ENCODE peak calls at places on chromosomes 16 and 17, in seven cellular contexts. Y, W, J, T, E, S and Q are unnamed samples.

GRCh38 chr16:63302841-63303240 is 1266.6 kb upstream of the CDH8 start:
- DNase-seq in W (no peak), T (no peak), S (no peak), E (no peak), J (no peak), Y (no peak), Q (no peak)

GRCh38 chr16:73385701-73386100 is 337.8 kb upstream of the ZFHX3 start:
- DNase-seq in E (no peak), J (no peak), S (no peak), T (no peak), Y (no peak), W (no peak), Q (no peak)

GRCh38 chr16:66717112-66717675 is 20.7 kb upstream of the CMTM4 start:
- DNase-seq in Y (peak), S (no peak), W (no peak), J (no peak), E (no peak), T (no peak), Q (peak)

GRCh38 chr16:86584071-86584685 is 5.8 kb downstream of the FOXL1 start:
- DNase-seq in Y (no peak), T (no peak), E (no peak), W (no peak), S (no peak), J (no peak), Q (no peak)

GRCh38 chr17:29711588-29712385 is 89.1 kb upstream of the CORO6 start:
- DNase-seq in Y (no peak), T (no peak), J (no peak), E (no peak), S (no peak), W (no peak), Q (no peak)

GRCh38 chr16:66954097-66954659 is 6.9 kb upstream of the CES3 start:
- DNase-seq in S (peak), T (peak), W (peak), E (no peak), J (peak), Y (peak), Q (peak)

GRCh38 chr16:75931043-75931442 is 204.8 kb upstream of the CPHXL start:
- DNase-seq in W (no peak), S (peak), Y (no peak), J (peak), E (no peak), T (no peak), Q (no peak)

GRCh38 chr17:39235555-39236221 is 9.9 kb upstream of the STAC2 start:
- DNase-seq in J (peak), S (peak), W (peak), T (peak), Y (peak), E (peak), Q (peak)

GRCh38 chr17:9006175-9006767 is 15.0 kb upstream of the NTN1 start:
- DNase-seq in Y (no peak), E (no peak), W (no peak), J (no peak), S (no peak), T (no peak), Q (no peak)

GRCh38 chr16:27273330-27273669 is 4.7 kb upstream of the NSMCE1 start:
- DNase-seq in S (no peak), J (no peak), E (no peak), T (no peak), W (no peak), Y (no peak), Q (no peak)

GRCh38 chr17:62707425-62707739 is 79.9 kb downstream of the MRC2 start:
- DNase-seq in E (no peak), T (no peak), J (no peak), Y (no peak), W (no peak), S (no peak), Q (no peak)

GRCh38 chr17:50467114-50467854 is 1.4 kb downstream of the CHAD start:
- DNase-seq in T (no peak), E (no peak), J (no peak), S (no peak), Y (no peak), W (no peak), Q (no peak)

GRCh38 chr16:81614654-81615359 is 164.3 kb upstream of the PLCG2 start:
- DNase-seq in W (no peak), S (no peak), Y (no peak), E (no peak), J (no peak), T (no peak), Q (no peak)

GRCh38 chr16:3022697-3023414 is 886 bp downstream of the HCFC1R1 start:
- DNase-seq in Y (no peak), W (no peak), E (no peak), J (no peak), S (peak), T (no peak), Q (no peak)

GRCh38 chr17:82277851-82278250 is 4.4 kb upstream of the CSNK1D start:
- DNase-seq in W (no peak), S (no peak), E (no peak), T (no peak), Y (no peak), J (no peak), Q (no peak)

GRCh38 chr17:37440424-37440823 is 33.7 kb downstream of the TADA2A start:
- DNase-seq in S (no peak), E (no peak), T (no peak), W (no peak), J (no peak), Y (no peak), Q (no peak)

GRCh38 chr17:77409282-77410161 is 268.8 kb downstream of the SEC14L1 start:
- DNase-seq in Y (no peak), J (no peak), E (no peak), T (peak), W (peak), S (no peak), Q (no peak)

GRCh38 chr17:83076930-83077329 is 2.5 kb upstream of the METRNL start:
- DNase-seq in E (no peak), J (no peak), W (no peak), T (no peak), Y (no peak), S (no peak), Q (peak)

GRCh38 chr16:35690413-35690812 is 2231.0 kb downstream of the TP53TG3F start:
- DNase-seq in J (no peak), Y (no peak), T (no peak), S (no peak), W (no peak), E (no peak), Q (no peak)

GRCh38 chr16:73176577-73177013 is 128.7 kb upstream of the ZFHX3 start:
- DNase-seq in E (no peak), S (peak), W (no peak), J (peak), T (no peak), Y (no peak), Q (peak)

GRCh38 chr17:70369296-70369855 is 200.0 kb downstream of the KCNJ2 start:
- DNase-seq in T (no peak), E (no peak), Y (no peak), J (no peak), S (no peak), W (no peak), Q (no peak)

GRCh38 chr17:78568494-78569115 is 8.6 kb downstream of the DNAH17 start:
- DNase-seq in T (no peak), J (peak), Y (no peak), S (no peak), E (no peak), W (no peak), Q (no peak)

GRCh38 chr17:29710891-29711418 is 88.2 kb upstream of the CORO6 start:
- DNase-seq in Y (no peak), T (no peak), W (no peak), J (peak), S (no peak), E (no peak), Q (no peak)